ENCODE peak calls at places on chromosomes 2 and 18, in four cellular contexts. C is heart left ventricle, L is uterus, Z is suprapubic skin. Y is an unnamed sample.

GRCh38 chr2:20468549-20469500 is 22.0 kb downstream of the RHOB start:
- DNase-seq in L (peak; percentile 13), C (peak; percentile 13), Z (peak; percentile 72), Y (peak; percentile 62)

GRCh38 chr2:28273751-28274150 is 118.9 kb upstream of the FOSL2 start:
- DNase-seq in C (no peak), Z (no peak), L (no peak), Y (no peak)

GRCh38 chr18:79384151-79384807 is 11.5 kb upstream of the NFATC1 start:
- DNase-seq in Z (no peak), L (no peak), C (peak; percentile 44), Y (peak; percentile 81)

GRCh38 chr2:33616873-33617272 is 17.8 kb upstream of the FAM98A start:
- DNase-seq in L (no peak), Z (no peak), C (no peak), Y (no peak)

GRCh38 chr2:220228310-220229006 is 601.0 kb downstream of the SLC4A3 start:
- DNase-seq in C (no peak), L (no peak), Z (no peak), Y (no peak)

GRCh38 chr18:26655614-26656400 is 107.5 kb upstream of the KCTD1 start:
- DNase-seq in Z (no peak), C (peak; percentile 72), L (peak; percentile 55), Y (peak; percentile 88)

GRCh38 chr2:86704482-86704971 is 15.6 kb upstream of the RMND5A start:
- DNase-seq in L (peak; percentile 35), C (no peak), Z (no peak), Y (peak; percentile 39)

GRCh38 chr2:221444106-221444505 is 128.0 kb downstream of the EPHA4 start:
- DNase-seq in Z (no peak), C (no peak), L (no peak), Y (no peak)

GRCh38 chr2:219713110-219713509 is 85.7 kb downstream of the SLC4A3 start:
- DNase-seq in Z (no peak), L (no peak), C (no peak), Y (no peak)

GRCh38 chr2:46812381-46813024 is 103.1 kb downstream of the MCFD2 start:
- DNase-seq in Z (peak; percentile 91), C (peak; percentile 80), L (peak; percentile 93), Y (peak; percentile 90)

GRCh38 chr2:44528595-44528994 is 166.8 kb downstream of the CAMKMT start:
- DNase-seq in L (no peak), Z (no peak), C (no peak), Y (no peak)

GRCh38 chr2:215454519-215454918 is 18.7 kb upstream of the FN1 start:
- DNase-seq in L (no peak), Z (no peak), C (no peak), Y (no peak)

GRCh38 chr2:187299122-187299906 is 148.7 kb downstream of the CALCRL start:
- DNase-seq in L (no peak), C (peak; percentile 40), Z (no peak), Y (no peak)

GRCh38 chr2:102111823-102112222 is 30.7 kb upstream of the IL1R1 start:
- DNase-seq in L (no peak), Z (no peak), C (no peak), Y (no peak)

GRCh38 chr2:116489944-116490343 is 1324.5 kb upstream of the DDX18 start:
- DNase-seq in Z (no peak), L (no peak), C (no peak), Y (no peak)

GRCh38 chr18:41643427-41643826 is 311.6 kb upstream of the PIK3C3 start:
- DNase-seq in C (no peak), Z (no peak), L (no peak), Y (no peak)

GRCh38 chr2:215283221-215283620 is 28.6 kb upstream of the ATIC start:
- DNase-seq in Z (no peak), C (no peak), L (no peak), Y (no peak)

GRCh38 chr2:54329482-54330225 is 73.6 kb upstream of the TSPYL6 start:
- DNase-seq in C (no peak), Z (no peak), L (no peak), Y (no peak)

GRCh38 chr2:133765693-133766092 is 197.4 kb upstream of the NCKAP5 start:
- DNase-seq in L (no peak), Z (no peak), C (no peak), Y (peak; percentile 48)

GRCh38 chr2:96264656-96265348 is 995 bp downstream of the TMEM127 start:
- DNase-seq in C (no peak), Z (no peak), L (no peak), Y (no peak)

GRCh38 chr2:2848198-2848597 is 517.1 kb upstream of the MYT1L start:
- DNase-seq in L (no peak), Z (no peak), C (no peak), Y (no peak)

GRCh38 chr2:241620419-241620769 is 16.6 kb downstream of the THAP4 start:
- DNase-seq in C (no peak), L (no peak), Z (no peak), Y (no peak)

GRCh38 chr2:128623776-128624424 is 305.2 kb upstream of the HS6ST1 start:
- DNase-seq in Z (no peak), L (no peak), C (peak; percentile 36), Y (no peak)

GRCh38 chr2:152730591-152731333 is 12.3 kb downstream of the ARL6IP6 start:
- DNase-seq in L (no peak), C (no peak), Z (no peak), Y (no peak)

GRCh38 chr18:46482831-46483230 is 174.2 kb downstream of the LOXHD1 start:
- DNase-seq in Z (no peak), C (no peak), L (no peak), Y (no peak)
- TF ChIP-seq CTCF in Z (no peak), C (no peak), L (no peak), Y (no peak)

DNA sequence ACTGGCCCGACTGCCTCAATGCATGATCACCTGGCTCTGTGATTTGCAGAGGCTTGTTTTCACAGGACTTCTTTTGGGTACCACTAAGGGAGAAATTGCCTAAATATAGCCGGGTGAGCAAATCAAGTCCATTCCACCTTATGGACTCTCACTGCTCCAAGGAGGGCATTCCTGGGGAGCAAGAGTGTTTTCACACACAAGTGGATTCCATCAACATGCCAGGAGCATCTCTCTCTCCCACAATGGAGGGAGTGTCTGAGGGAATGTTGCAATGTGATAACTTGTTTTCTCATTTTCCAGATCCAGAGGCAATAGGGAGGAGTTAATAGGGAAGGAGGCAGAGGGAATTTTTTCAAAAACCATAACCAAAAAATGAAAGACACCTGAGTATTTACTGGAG is 250.7 kb downstream of the SATB2 start:
- DNase-seq in L (no peak), C (no peak), Z (no peak), Y (no peak)
- TF ChIP-seq POLR2A in L (no peak), C (no peak), Z (no peak), Y (no peak)

DNA sequence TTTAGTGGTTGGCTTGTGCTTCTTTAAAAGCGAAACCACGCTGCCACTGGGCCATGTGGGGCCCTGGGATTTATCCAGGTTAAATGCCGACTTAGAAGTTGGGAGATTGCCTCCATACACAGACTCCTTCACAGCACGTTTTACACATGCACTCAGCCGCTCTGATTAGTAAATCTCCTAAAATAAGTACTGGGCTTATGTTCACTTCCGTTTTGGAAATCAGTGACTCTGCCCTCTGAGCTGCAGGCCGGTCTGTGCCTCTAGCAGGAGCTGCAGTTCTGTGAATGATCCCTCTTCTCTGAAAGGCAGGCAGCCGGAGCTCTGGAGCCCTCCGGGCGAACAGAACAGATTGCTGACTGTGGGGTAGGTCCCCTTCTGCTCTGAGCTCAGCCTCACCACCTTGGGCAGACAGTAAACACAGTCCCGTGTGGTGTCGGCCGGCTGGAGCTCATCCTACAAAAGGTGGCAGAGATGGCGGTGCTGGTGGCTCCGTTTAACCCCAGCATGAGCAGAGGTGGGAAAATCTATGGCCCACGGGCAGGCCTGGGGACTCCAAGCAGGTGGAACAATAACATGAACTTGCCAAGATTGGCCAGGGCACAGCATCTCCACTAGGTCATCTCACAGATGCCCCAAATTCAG is 9.8 kb upstream of the RAB17 start:
- DNase-seq in Z (no peak), C (no peak), L (peak; percentile 78), Y (peak; percentile 45)
- TF ChIP-seq CTCF in Z (no peak), C (peak; percentile 51), L (peak; percentile 41), Y (no peak)

DNA sequence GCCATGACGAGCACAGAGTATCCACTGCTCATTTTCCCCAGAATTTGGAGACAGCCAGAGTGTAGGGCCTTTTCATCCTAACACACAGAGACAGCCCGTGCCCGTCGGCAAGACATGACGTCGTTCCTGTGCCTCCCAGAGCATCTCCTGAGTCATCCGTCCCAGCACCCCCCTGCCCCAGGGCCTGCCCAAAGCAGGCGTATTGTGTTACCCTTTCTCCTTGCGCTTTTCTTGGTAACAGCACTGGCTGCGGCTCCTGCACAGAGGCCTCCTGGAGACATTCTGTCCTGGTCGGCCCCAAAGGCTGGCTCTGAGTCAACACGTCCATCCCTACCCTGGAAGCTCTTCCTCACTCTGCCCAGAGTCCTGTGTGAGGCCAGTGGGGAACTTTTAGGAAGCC is 217.1 kb downstream of the KLHL29 start:
- DNase-seq in C (peak; percentile 52), L (peak; percentile 89), Z (no peak), Y (no peak)
- TF ChIP-seq POLR2A in C (no peak), L (peak; percentile 3), Z (no peak), Y (no peak)

Y was measured in lower leg skin.